ENCODE peak calls at places on chromosomes 12 and 14, in nine cellular contexts. U is sigmoid colon, G is stomach, Z is IMR-90, E is prostate gland, X is Peyer's patch, J is A549, T is GM12878, K is right lobe of liver. D is an unnamed sample.
A peak's percentile ranks its signal among the peaks of the same experiment; 100 is the strongest.

GRCh38 chr12:48165089-48166031 is 8.0 kb upstream of the ASB8 start:
- DNase-seq in G (no peak), U (no peak), Z (peak; percentile 68), J (peak; percentile 59), T (peak; percentile 45), E (no peak), X (no peak), K (no peak), D (peak; percentile 26)

GRCh38 chr14:69318241-69318640 is 58.3 kb downstream of the GALNT16 start:
- DNase-seq in T (no peak), X (peak; percentile 34), J (no peak), G (no peak), E (no peak), U (no peak), K (no peak), Z (peak; percentile 26), D (no peak)

GRCh38 chr14:104375551-104376201 is 203.9 kb upstream of the C14orf180 start:
- DNase-seq in G (no peak), X (no peak), T (no peak), J (no peak), K (no peak), Z (no peak), U (no peak), E (no peak), D (no peak)

GRCh38 chr12:8817856-8818255 is 4.6 kb upstream of the A2ML1 start:
- DNase-seq in T (no peak), U (no peak), G (no peak), K (no peak), J (no peak), E (no peak), Z (no peak), X (no peak), D (no peak)

GRCh38 chr12:47276253-47277070 is 196.7 kb upstream of the AMIGO2 start:
- DNase-seq in Z (peak; percentile 79), G (no peak), X (peak; percentile 78), K (no peak), T (peak; percentile 36), E (no peak), U (no peak), J (no peak), D (no peak)

GRCh38 chr12:102816816-102817434 is 100.1 kb downstream of the PAH start:
- DNase-seq in Z (peak; percentile 29), G (no peak), T (no peak), J (peak; percentile 15), X (no peak), U (no peak), E (no peak), K (no peak), D (no peak)

GRCh38 chr12:127270193-127270592 is 996.8 kb upstream of the TMEM132C start:
- DNase-seq in T (no peak), X (no peak), K (no peak), J (no peak), E (no peak), U (no peak), Z (peak; percentile 50), G (no peak), D (no peak)

GRCh38 chr14:90443161-90444076 is 46.6 kb downstream of the CALM1 start:
- DNase-seq in G (no peak), Z (no peak), U (no peak), X (no peak), T (no peak), E (no peak), J (no peak), K (no peak), D (no peak)

GRCh38 chr12:88298014-88298682 is 156.0 kb downstream of the TMTC3 start:
- DNase-seq in E (no peak), Z (no peak), U (no peak), G (no peak), K (no peak), J (no peak), X (no peak), T (no peak), D (no peak)

GRCh38 chr12:15541996-15542631 is 219.8 kb downstream of the PTPRO start:
- DNase-seq in T (no peak), U (no peak), Z (no peak), X (no peak), K (no peak), E (no peak), J (no peak), G (no peak), D (no peak)

GRCh38 chr14:103112488-103113243 is 10.6 kb upstream of the TNFAIP2 start:
- DNase-seq in J (no peak), G (no peak), T (no peak), Z (no peak), K (no peak), E (no peak), U (no peak), X (no peak), D (no peak)

GRCh38 chr12:129535351-129535750 is 368.5 kb downstream of the TMEM132D start:
- DNase-seq in G (no peak), T (no peak), J (no peak), K (no peak), Z (no peak), X (no peak), U (no peak), E (no peak), D (no peak)

GRCh38 chr12:124456652-124457152 is 110.7 kb downstream of the NCOR2 start:
- DNase-seq in X (peak; percentile 89), G (no peak), T (no peak), J (no peak), K (no peak), Z (no peak), U (peak; percentile 74), E (no peak), D (no peak)

GRCh38 chr14:52692248-52692962 is 3.0 kb downstream of the ERO1A start:
- DNase-seq in T (no peak), J (no peak), K (no peak), U (no peak), X (peak; percentile 60), Z (peak; percentile 75), E (no peak), G (no peak), D (no peak)

GRCh38 chr12:79658221-79658620 is 32.5 kb downstream of the PAWR start:
- DNase-seq in G (no peak), X (no peak), K (no peak), U (no peak), J (no peak), Z (peak; percentile 65), T (no peak), E (no peak), D (no peak)
- TF ChIP-seq POLR2A in G (no peak), X (no peak), K (no peak), U (no peak), J (no peak), Z (no peak), T (no peak), E (no peak), D (no peak)

DNA sequence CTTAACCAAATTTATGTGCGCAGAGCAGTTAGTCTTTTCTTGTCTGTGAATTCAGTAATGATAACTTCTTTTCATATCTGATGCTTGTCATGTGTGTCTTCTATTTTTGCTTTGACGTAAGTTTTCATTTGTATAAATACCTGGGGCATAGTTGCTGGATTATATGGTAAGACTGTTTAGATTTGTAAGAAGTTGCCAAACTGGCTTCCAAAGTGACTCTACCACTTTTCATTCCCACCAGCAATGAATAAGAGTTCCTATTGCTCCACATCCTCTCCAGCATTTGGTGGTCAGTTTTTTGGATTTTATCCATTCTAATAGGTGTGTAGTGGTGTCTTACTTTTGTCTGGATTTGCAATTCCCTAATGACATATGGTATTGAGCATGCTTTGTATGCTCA is 8.9 kb downstream of the ZNF268 start:
- DNase-seq in G (no peak), K (no peak), T (no peak), J (no peak), Z (no peak), X (no peak), U (no peak), E (no peak), D (no peak)
- H3K9me3 ChIP-seq in G (peaks cover 98% of the 10 kb centered on the region), K (peaks cover 8% of the 10 kb centered on the region), T (peaks cover 50% of the 10 kb centered on the region), J (peaks cover 98% of the 10 kb centered on the region), Z (peaks cover 79% of the 10 kb centered on the region), X (peaks cover 87% of the 10 kb centered on the region), U (peaks cover 82% of the 10 kb centered on the region), E (no peaks in the 10 kb centered on the region), D (no peaks in the 10 kb centered on the region)

GRCh38 chr12:94674835-94675234 is 24.5 kb upstream of the TMCC3 start:
- DNase-seq in J (no peak), E (no peak), K (peak; percentile 54), Z (no peak), U (peak; percentile 68), G (no peak), T (no peak), X (peak; percentile 56), D (no peak)

GRCh38 chr12:94676922-94677321 is 26.6 kb upstream of the TMCC3 start:
- DNase-seq in E (no peak), G (no peak), K (no peak), U (no peak), T (no peak), Z (no peak), J (no peak), X (no peak), D (peak; percentile 44)

GRCh38 chr12:94671917-94672316 is 21.6 kb upstream of the TMCC3 start:
- DNase-seq in Z (no peak), U (no peak), T (no peak), J (no peak), G (no peak), K (no peak), X (no peak), E (no peak), D (no peak)

GRCh38 chr12:94676011-94676709 is 25.8 kb upstream of the TMCC3 start:
- DNase-seq in J (no peak), X (peak; percentile 75), Z (no peak), E (no peak), G (peak; percentile 52), T (peak; percentile 65), K (peak; percentile 63), U (peak; percentile 74), D (no peak)

GRCh38 chr12:94673951-94674570 is 23.7 kb upstream of the TMCC3 start:
- DNase-seq in G (no peak), E (no peak), X (no peak), J (no peak), T (no peak), U (no peak), K (no peak), Z (no peak), D (no peak)
- H3K27ac ChIP-seq in G (no peak overlapping the region), E (no peak overlapping the region), X (no peak overlapping the region), J (no peak overlapping the region), T (no peak overlapping the region), U (peak overlapping the region; percentile 3), K (no peak overlapping the region), Z (no peak overlapping the region), D (no peak overlapping the region)

GRCh38 chr14:22556990-22557623 is 31.9 kb downstream of the DAD1 start:
- DNase-seq in U (peak; percentile 90), T (no peak), E (peak; percentile 65), Z (peak; percentile 64), K (peak; percentile 85), G (peak; percentile 85), X (peak; percentile 94), J (peak; percentile 80), D (peak; percentile 88)

GRCh38 chr14:22557846-22558220 is 31.2 kb downstream of the DAD1 start:
- DNase-seq in E (no peak), K (no peak), Z (no peak), T (no peak), U (no peak), G (no peak), J (no peak), X (no peak), D (no peak)

GRCh38 chr14:22559041-22559440 is 30.0 kb downstream of the DAD1 start:
- DNase-seq in K (no peak), X (no peak), Z (no peak), E (no peak), J (no peak), T (no peak), U (no peak), G (no peak), D (no peak)

GRCh38 chr14:22556021-22556989 is 32.7 kb downstream of the DAD1 start:
- DNase-seq in X (peak; percentile 98), E (peak; percentile 19), J (no peak), Z (peak; percentile 89), G (peak; percentile 74), U (peak; percentile 71), K (peak; percentile 55), T (peak; percentile 98), D (peak; percentile 25)

GRCh38 chr14:22558221-22558913 is 30.7 kb downstream of the DAD1 start:
- DNase-seq in X (peak; percentile 81), G (no peak), E (no peak), T (no peak), U (no peak), K (no peak), Z (no peak), J (no peak), D (peak; percentile 37)
- TF ChIP-seq POLR2A in X (no peak), G (no peak), E (no peak), T (no peak), U (no peak), K (no peak), Z (no peak), J (no peak), D (no peak)

D was measured in body of pancreas.